ENCODE peak calls at places on chromosomes 4 and X, in ten cellular contexts. Q, X, D, I, C, R, V, H, T and W are unnamed samples.

GRCh38 chrX:15761564-15762191 is 23.6 kb downstream of the CA5B start:
- DNase-seq in I (peak; percentile 48), R (no peak), T (peak; percentile 56), X (no peak), V (peak; percentile 34), Q (peak; percentile 50), C (peak; percentile 43), H (peak; percentile 31), D (no peak), W (no peak)

GRCh38 chr4:177441061-177441802 is 1.0 kb downstream of the AGA start:
- DNase-seq in H (peak; percentile 43), D (no peak), I (peak; percentile 70), V (no peak), R (peak; percentile 55), T (peak; percentile 38), C (peak; percentile 79), Q (peak; percentile 35), X (no peak), W (no peak)

GRCh38 chrX:21972721-21973120 is 32.2 kb downstream of the SMS start:
- DNase-seq in C (no peak), T (peak; percentile 66), R (no peak), I (peak; percentile 84), Q (no peak), D (no peak), H (peak; percentile 71), X (no peak), V (no peak), W (peak; percentile 39)

GRCh38 chr4:91279899-91280298 is 1023.9 kb upstream of the GRID2 start:
- DNase-seq in V (no peak), R (no peak), H (no peak), Q (no peak), I (no peak), X (no peak), T (no peak), C (no peak), D (peak; percentile 12), W (no peak)

GRCh38 chr4:177562859-177563258 is 120.6 kb upstream of the AGA start:
- DNase-seq in V (no peak), T (no peak), D (no peak), R (no peak), C (no peak), X (no peak), Q (no peak), I (no peak), H (no peak), W (no peak)

GRCh38 chrX:152632445-152633097 is 5.1 kb upstream of the GABRQ start:
- DNase-seq in C (peak; percentile 12), X (peak; percentile 43), T (peak; percentile 41), Q (peak; percentile 87), V (peak; percentile 58), R (no peak), I (peak; percentile 4), D (peak; percentile 18), H (peak; percentile 22), W (peak; percentile 3)

GRCh38 chr4:179626687-179627086 is 2184.4 kb upstream of the AGA start:
- DNase-seq in Q (no peak), C (no peak), V (no peak), I (no peak), R (no peak), T (no peak), D (no peak), X (no peak), H (no peak), W (no peak)

GRCh38 chrX:3815896-3816664 is 102.6 kb upstream of the PRKX start:
- DNase-seq in X (peak; percentile 56), Q (peak; percentile 58), T (peak; percentile 42), H (peak; percentile 17), D (peak; percentile 46), I (peak; percentile 46), V (peak; percentile 26), R (peak; percentile 67), C (peak; percentile 56), W (peak; percentile 6)

GRCh38 chr4:83536649-83537352 is 893 bp downstream of the GPAT3 start:
- DNase-seq in H (no peak), T (no peak), I (no peak), Q (no peak), D (no peak), C (no peak), V (no peak), R (peak; percentile 46), X (no peak), W (no peak)

GRCh38 chr4:139828966-139829662 is 163.5 kb downstream of the MGST2 start:
- DNase-seq in T (no peak), V (no peak), I (no peak), R (no peak), X (no peak), D (no peak), H (no peak), C (no peak), Q (no peak), W (no peak)

GRCh38 chrX:39602226-39602625 is 495.5 kb downstream of the BCOR start:
- DNase-seq in H (no peak), D (no peak), T (no peak), C (no peak), R (no peak), I (no peak), X (no peak), Q (no peak), V (no peak), W (no peak)

GRCh38 chrX:150361777-150362351 is 1.3 kb upstream of the MAMLD1 start:
- DNase-seq in X (no peak), D (no peak), R (peak; percentile 39), V (no peak), T (no peak), C (no peak), Q (no peak), I (peak; percentile 23), H (no peak), W (no peak)

GRCh38 chr4:159360549-159360948 is 257.7 kb downstream of the RAPGEF2 start:
- DNase-seq in H (peak; percentile 88), Q (no peak), T (no peak), R (no peak), X (no peak), I (no peak), D (no peak), V (no peak), C (no peak), W (no peak)

GRCh38 chrX:107924136-107924746 is 57.9 kb downstream of the TEX13B start:
- DNase-seq in T (no peak), H (no peak), D (no peak), C (no peak), R (no peak), Q (no peak), X (no peak), V (no peak), I (no peak), W (no peak)

GRCh38 chrX:130009658-130010223 is 27.3 kb downstream of the BCORL1 start:
- DNase-seq in I (no peak), D (no peak), R (no peak), X (no peak), H (no peak), V (no peak), Q (no peak), C (no peak), T (no peak), W (no peak)

GRCh38 chrX:153925739-153926593 is at the start of gene ARHGAP4:
- DNase-seq in R (peak; percentile 63), C (peak; percentile 62), I (peak; percentile 74), H (no peak), X (no peak), D (no peak), V (no peak), Q (no peak), T (peak; percentile 60), W (peak; percentile 52)

GRCh38 chrX:69218407-69218806 is 53.2 kb upstream of the PJA1 start:
- DNase-seq in C (no peak), X (no peak), V (no peak), R (no peak), I (no peak), Q (no peak), T (no peak), H (no peak), D (no peak), W (no peak)

GRCh38 chrX:150405006-150405405 is 41.9 kb downstream of the MAMLD1 start:
- DNase-seq in V (no peak), C (no peak), X (no peak), D (no peak), I (no peak), Q (no peak), R (no peak), T (no peak), H (peak; percentile 39), W (no peak)

GRCh38 chr4:183443609-183444148 is 757 bp upstream of the CDKN2AIP start:
- DNase-seq in I (peak; percentile 65), R (no peak), H (peak; percentile 61), X (no peak), D (no peak), T (peak; percentile 56), Q (peak; percentile 58), V (no peak), C (no peak), W (no peak)

GRCh38 chrX:118519411-118520205 is 24.0 kb downstream of the DOCK11 start:
- DNase-seq in X (no peak), T (no peak), Q (no peak), V (no peak), I (no peak), R (no peak), D (no peak), C (no peak), H (peak; percentile 60), W (no peak)

GRCh38 chrX:39869846-39870601 is 227.7 kb downstream of the BCOR start:
- DNase-seq in T (peak; percentile 84), D (no peak), X (no peak), Q (no peak), V (no peak), C (no peak), H (no peak), R (no peak), I (peak; percentile 94), W (peak; percentile 63)

GRCh38 chrX:16712116-16712824 is at the start of gene CTPS2:
- DNase-seq in C (peak; percentile 66), D (peak; percentile 58), R (peak; percentile 77), I (peak; percentile 71), T (peak; percentile 47), Q (peak; percentile 54), V (peak; percentile 34), X (peak; percentile 64), H (peak; percentile 46), W (peak; percentile 24)

GRCh38 chrX:103608305-103608963 is 671 bp downstream of the TCEAL3 start:
- DNase-seq in X (no peak), D (no peak), Q (no peak), H (no peak), V (no peak), T (no peak), R (peak; percentile 51), I (no peak), C (no peak), W (no peak)

GRCh38 chr4:23242962-23243361 is 550.2 kb downstream of the GBA3 start:
- DNase-seq in R (no peak), H (no peak), X (no peak), C (no peak), Q (no peak), T (no peak), I (no peak), D (no peak), V (no peak), W (no peak)

GRCh38 chr4:72468904-72469502 is 100.0 kb downstream of the ADAMTS3 start:
- DNase-seq in X (no peak), H (peak; percentile 37), D (no peak), Q (peak; percentile 46), C (peak; percentile 34), T (no peak), R (no peak), I (peak; percentile 7), V (no peak), W (no peak)

GRCh38 chr4:81562093-81562492 is 90.4 kb upstream of the RASGEF1B start:
- DNase-seq in I (peak; percentile 23), V (no peak), T (no peak), D (no peak), X (no peak), Q (no peak), R (no peak), C (peak; percentile 93), H (no peak), W (no peak)

GRCh38 chrX:46244451-46244850 is 300.8 kb downstream of the ZNF674 start:
- DNase-seq in X (no peak), R (no peak), D (no peak), H (no peak), T (no peak), Q (no peak), I (no peak), V (no peak), C (no peak), W (no peak)

GRCh38 chr4:109332926-109333464 is 30.5 kb upstream of the COL25A1 start:
- DNase-seq in X (no peak), C (peak; percentile 7), R (no peak), H (peak; percentile 8), T (no peak), I (peak; percentile 3), Q (no peak), D (no peak), V (no peak), W (no peak)